ENCODE peak calls at places on chromosomes 11 and 22, in six cellular contexts. One of them, this sample, is unnamed.

GRCh38 chr11:77411238-77411637 is 62.7 kb downstream of the PAK1 start:
- DNase-seq in DMS 273 treated with DMSO at 0.1 percent for 48 hours: no peak
- DNase-seq in RPMI7951: peak; percentile 31
- DNase-seq in lower lobe of right lung: peak; percentile 64
- DNase-seq in substantia nigra: no peak
- DNase-seq in GM04504: peak; percentile 15
- DNase-seq in this sample: no peak

GRCh38 chr22:22213231-22213630 is 31.4 kb upstream of the VPREB1 start:
- DNase-seq in DMS 273 treated with DMSO at 0.1 percent for 48 hours: no peak
- DNase-seq in RPMI7951: no peak
- DNase-seq in lower lobe of right lung: no peak
- DNase-seq in substantia nigra: no peak
- DNase-seq in GM04504: no peak
- DNase-seq in this sample: no peak

GRCh38 chr11:7534030-7534378 is 20.2 kb downstream of the PPFIBP2 start:
- DNase-seq in DMS 273 treated with DMSO at 0.1 percent for 48 hours: no peak
- DNase-seq in RPMI7951: no peak
- DNase-seq in lower lobe of right lung: no peak
- DNase-seq in substantia nigra: no peak
- DNase-seq in GM04504: no peak
- DNase-seq in this sample: no peak

GRCh38 chr11:57402188-57403066 is 12.0 kb upstream of the PRG2 start:
- DNase-seq in DMS 273 treated with DMSO at 0.1 percent for 48 hours: no peak
- DNase-seq in RPMI7951: peak; percentile 63
- DNase-seq in lower lobe of right lung: no peak
- DNase-seq in substantia nigra: no peak
- DNase-seq in GM04504: no peak
- DNase-seq in this sample: no peak

GRCh38 chr11:17641792-17642350 is 77.5 kb upstream of the MYOD1 start:
- DNase-seq in DMS 273 treated with DMSO at 0.1 percent for 48 hours: no peak
- DNase-seq in RPMI7951: no peak
- DNase-seq in lower lobe of right lung: no peak
- DNase-seq in substantia nigra: no peak
- DNase-seq in GM04504: no peak
- DNase-seq in this sample: no peak

GRCh38 chr11:95916049-95916448 is 7.9 kb downstream of the MTMR2 start:
- DNase-seq in DMS 273 treated with DMSO at 0.1 percent for 48 hours: no peak
- DNase-seq in RPMI7951: no peak
- DNase-seq in lower lobe of right lung: no peak
- DNase-seq in substantia nigra: no peak
- DNase-seq in GM04504: no peak
- DNase-seq in this sample: no peak

GRCh38 chr11:126024143-126024542 is 38.5 kb downstream of the CDON start:
- DNase-seq in DMS 273 treated with DMSO at 0.1 percent for 48 hours: no peak
- DNase-seq in RPMI7951: no peak
- DNase-seq in lower lobe of right lung: no peak
- DNase-seq in substantia nigra: no peak
- DNase-seq in GM04504: no peak
- DNase-seq in this sample: no peak

GRCh38 chr11:124199702-124200101 is 16.6 kb downstream of the OR10D3 start:
- DNase-seq in DMS 273 treated with DMSO at 0.1 percent for 48 hours: no peak
- DNase-seq in RPMI7951: peak; percentile 28
- DNase-seq in lower lobe of right lung: no peak
- DNase-seq in substantia nigra: no peak
- DNase-seq in GM04504: no peak
- DNase-seq in this sample: no peak

GRCh38 chr11:19435306-19435989 is 194.7 kb upstream of the E2F8 start:
- DNase-seq in DMS 273 treated with DMSO at 0.1 percent for 48 hours: no peak
- DNase-seq in RPMI7951: no peak
- DNase-seq in lower lobe of right lung: no peak
- DNase-seq in substantia nigra: no peak
- DNase-seq in GM04504: no peak
- DNase-seq in this sample: no peak

GRCh38 chr11:13955971-13956421 is 6.5 kb upstream of the SPON1 start:
- DNase-seq in DMS 273 treated with DMSO at 0.1 percent for 48 hours: no peak
- DNase-seq in RPMI7951: peak; percentile 47
- DNase-seq in lower lobe of right lung: peak; percentile 51
- DNase-seq in substantia nigra: peak; percentile 54
- DNase-seq in GM04504: no peak
- DNase-seq in this sample: peak; percentile 63

GRCh38 chr11:1864216-1864615 is 11.3 kb downstream of the LSP1 start:
- DNase-seq in DMS 273 treated with DMSO at 0.1 percent for 48 hours: no peak
- DNase-seq in RPMI7951: peak; percentile 39
- DNase-seq in lower lobe of right lung: peak; percentile 49
- DNase-seq in substantia nigra: no peak
- DNase-seq in GM04504: no peak
- DNase-seq in this sample: no peak

GRCh38 chr22:35476341-35476740 is 64.3 kb upstream of the RASD2 start:
- DNase-seq in DMS 273 treated with DMSO at 0.1 percent for 48 hours: no peak
- DNase-seq in RPMI7951: no peak
- DNase-seq in lower lobe of right lung: no peak
- DNase-seq in substantia nigra: no peak
- DNase-seq in GM04504: no peak
- DNase-seq in this sample: no peak

GRCh38 chr22:42855211-42855610 is 1.9 kb downstream of the ARFGAP3 start:
- DNase-seq in DMS 273 treated with DMSO at 0.1 percent for 48 hours: no peak
- DNase-seq in RPMI7951: no peak
- DNase-seq in lower lobe of right lung: no peak
- DNase-seq in substantia nigra: no peak
- DNase-seq in GM04504: no peak
- DNase-seq in this sample: no peak

GRCh38 chr22:43183496-43184263 is 3.3 kb downstream of the TTLL12 start:
- DNase-seq in DMS 273 treated with DMSO at 0.1 percent for 48 hours: no peak
- DNase-seq in RPMI7951: peak; percentile 17
- DNase-seq in lower lobe of right lung: no peak
- DNase-seq in substantia nigra: no peak
- DNase-seq in GM04504: no peak
- DNase-seq in this sample: no peak

GRCh38 chr11:3126207-3126865 is 38.8 kb downstream of the OSBPL5 start:
- DNase-seq in DMS 273 treated with DMSO at 0.1 percent for 48 hours: no peak
- DNase-seq in RPMI7951: no peak
- DNase-seq in lower lobe of right lung: peak; percentile 65
- DNase-seq in substantia nigra: no peak
- DNase-seq in GM04504: no peak
- DNase-seq in this sample: no peak

GRCh38 chr11:2089536-2090165 is 49.5 kb downstream of the IGF2 start:
- DNase-seq in DMS 273 treated with DMSO at 0.1 percent for 48 hours: peak; percentile 0
- DNase-seq in RPMI7951: peak; percentile 36
- DNase-seq in lower lobe of right lung: peak; percentile 21
- DNase-seq in substantia nigra: no peak
- DNase-seq in GM04504: no peak
- DNase-seq in this sample: no peak

GRCh38 chr11:126661051-126661450 is 305.6 kb downstream of the ST3GAL4 start:
- DNase-seq in DMS 273 treated with DMSO at 0.1 percent for 48 hours: no peak
- DNase-seq in RPMI7951: no peak
- DNase-seq in lower lobe of right lung: no peak
- DNase-seq in substantia nigra: no peak
- DNase-seq in GM04504: no peak
- DNase-seq in this sample: no peak

GRCh38 chr11:95715777-95716241 is 73.8 kb downstream of the FAM76B start:
- DNase-seq in DMS 273 treated with DMSO at 0.1 percent for 48 hours: peak; percentile 12
- DNase-seq in RPMI7951: peak; percentile 64
- DNase-seq in lower lobe of right lung: no peak
- DNase-seq in substantia nigra: no peak
- DNase-seq in GM04504: no peak
- DNase-seq in this sample: no peak

GRCh38 chr22:48765595-48765994 is 1062.1 kb downstream of the BRD1 start:
- DNase-seq in DMS 273 treated with DMSO at 0.1 percent for 48 hours: no peak
- DNase-seq in RPMI7951: no peak
- DNase-seq in lower lobe of right lung: no peak
- DNase-seq in substantia nigra: no peak
- DNase-seq in GM04504: no peak
- DNase-seq in this sample: no peak

GRCh38 chr11:110430267-110431211 is 791 bp downstream of the FDX1 start:
- DNase-seq in DMS 273 treated with DMSO at 0.1 percent for 48 hours: no peak
- DNase-seq in RPMI7951: peak; percentile 23
- DNase-seq in lower lobe of right lung: no peak
- DNase-seq in substantia nigra: peak; percentile 60
- DNase-seq in GM04504: no peak
- DNase-seq in this sample: no peak

GRCh38 chr22:24505337-24505736 is 10.2 kb downstream of the UPB1 start:
- DNase-seq in DMS 273 treated with DMSO at 0.1 percent for 48 hours: no peak
- DNase-seq in RPMI7951: no peak
- DNase-seq in lower lobe of right lung: no peak
- DNase-seq in substantia nigra: no peak
- DNase-seq in GM04504: no peak
- DNase-seq in this sample: no peak

GRCh38 chr11:129951201-129951882 is 51.3 kb downstream of the PRDM10 start:
- DNase-seq in DMS 273 treated with DMSO at 0.1 percent for 48 hours: peak; percentile 43
- DNase-seq in RPMI7951: no peak
- DNase-seq in lower lobe of right lung: no peak
- DNase-seq in substantia nigra: no peak
- DNase-seq in GM04504: no peak
- DNase-seq in this sample: no peak

GRCh38 chr11:62400760-62401159 is 18.1 kb upstream of the SCGB1A1 start:
- DNase-seq in DMS 273 treated with DMSO at 0.1 percent for 48 hours: peak; percentile 9
- DNase-seq in RPMI7951: peak; percentile 81
- DNase-seq in lower lobe of right lung: peak; percentile 67
- DNase-seq in substantia nigra: no peak
- DNase-seq in GM04504: peak; percentile 91
- DNase-seq in this sample: peak; percentile 79

GRCh38 chr11:13205446-13205845 is 72.1 kb upstream of the BMAL1 start:
- DNase-seq in DMS 273 treated with DMSO at 0.1 percent for 48 hours: no peak
- DNase-seq in RPMI7951: no peak
- DNase-seq in lower lobe of right lung: no peak
- DNase-seq in substantia nigra: no peak
- DNase-seq in GM04504: no peak
- DNase-seq in this sample: no peak

GRCh38 chr22:32130464-32130863 is 28.6 kb downstream of the C22orf42 start:
- DNase-seq in DMS 273 treated with DMSO at 0.1 percent for 48 hours: no peak
- DNase-seq in RPMI7951: no peak
- DNase-seq in lower lobe of right lung: no peak
- DNase-seq in substantia nigra: no peak
- DNase-seq in GM04504: no peak
- DNase-seq in this sample: no peak

GRCh38 chr11:84390441-84391078 is 1104.4 kb upstream of the CCDC90B start:
- DNase-seq in DMS 273 treated with DMSO at 0.1 percent for 48 hours: no peak
- DNase-seq in RPMI7951: no peak
- DNase-seq in lower lobe of right lung: no peak
- DNase-seq in substantia nigra: no peak
- DNase-seq in GM04504: no peak
- DNase-seq in this sample: no peak

GRCh38 chr11:34501500-34501899 is 12.1 kb downstream of the ELF5 start:
- DNase-seq in DMS 273 treated with DMSO at 0.1 percent for 48 hours: no peak
- DNase-seq in RPMI7951: peak; percentile 96
- DNase-seq in lower lobe of right lung: peak; percentile 64
- DNase-seq in substantia nigra: no peak
- DNase-seq in GM04504: peak; percentile 67
- DNase-seq in this sample: peak; percentile 85

GRCh38 chr11:77142091-77142975 is 14.3 kb downstream of the MYO7A start:
- DNase-seq in DMS 273 treated with DMSO at 0.1 percent for 48 hours: no peak
- DNase-seq in RPMI7951: peak; percentile 42
- DNase-seq in lower lobe of right lung: peak; percentile 35
- DNase-seq in substantia nigra: no peak
- DNase-seq in GM04504: no peak
- DNase-seq in this sample: no peak

GRCh38 chr11:17148536-17148935 is 59.2 kb downstream of the PIK3C2A start:
- DNase-seq in DMS 273 treated with DMSO at 0.1 percent for 48 hours: no peak
- DNase-seq in RPMI7951: no peak
- DNase-seq in lower lobe of right lung: no peak
- DNase-seq in substantia nigra: no peak
- DNase-seq in GM04504: no peak
- DNase-seq in this sample: no peak